ENCODE peak calls at places on chromosomes 4 and X, in four cellular contexts. Y, S, J and R are unnamed samples.

GRCh38 chrX:43644124-43644701 is 11.9 kb upstream of the MAOA start:
- DNase-seq in Y (no peak), S (no peak), J (no peak), R (no peak)

GRCh38 chr4:23942491-23942890 is 52.6 kb upstream of the PPARGC1A start:
- DNase-seq in Y (no peak), S (no peak), J (no peak), R (no peak)

GRCh38 chr4:1979477-1980196 is 29.1 kb downstream of the NELFA start:
- DNase-seq in Y (no peak), S (no peak), J (no peak), R (no peak)

GRCh38 chr4:126341927-126342326 is 1027.2 kb downstream of the FAT4 start:
- DNase-seq in Y (no peak), S (no peak), J (no peak), R (no peak)

GRCh38 chr4:4426511-4427477 is 39.9 kb downstream of the NSG1 start:
- DNase-seq in Y (peak; percentile 68), S (no peak), J (no peak), R (no peak)

GRCh38 chrX:45719751-45720501 is 519.2 kb upstream of the DIPK2B start:
- DNase-seq in Y (no peak), S (no peak), J (no peak), R (no peak)

GRCh38 chr4:53671757-53672156 is 80.5 kb upstream of the LNX1 start:
- DNase-seq in Y (no peak), S (no peak), J (no peak), R (no peak)

GRCh38 chr4:54668031-54668611 is 10.4 kb downstream of the KIT start:
- DNase-seq in Y (no peak), S (no peak), J (no peak), R (no peak)

GRCh38 chrX:47704736-47705135 is 45.8 kb upstream of the UXT start:
- DNase-seq in Y (no peak), S (no peak), J (no peak), R (no peak)

GRCh38 chrX:8815460-8816065 is 14.4 kb upstream of the FAM9A start:
- DNase-seq in Y (no peak), S (peak; percentile 45), J (peak; percentile 66), R (peak; percentile 48)

DNA sequence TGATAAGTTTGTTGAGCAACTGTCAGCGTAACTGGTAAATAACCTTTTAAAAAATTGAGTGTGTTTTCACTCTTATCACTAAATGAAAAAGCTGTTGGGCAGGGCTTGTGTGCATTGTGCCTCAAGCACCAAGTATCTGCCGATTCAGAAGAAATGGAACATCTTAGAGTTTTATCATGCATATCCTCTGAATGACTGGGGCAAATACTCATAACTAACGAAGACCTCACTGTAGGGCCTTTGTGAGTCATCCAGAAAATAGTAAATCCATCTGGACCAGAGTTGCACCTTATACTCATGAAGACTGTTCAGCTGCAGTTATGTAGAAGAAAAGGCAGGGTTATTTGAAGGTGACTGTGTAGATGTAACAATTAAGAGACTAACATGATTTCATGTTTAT is 222.1 kb downstream of the CAMK2D start:
- DNase-seq in Y (no peak), S (no peak), J (no peak), R (no peak)
- TF ChIP-seq ELF4 in Y (no peak), S (no peak), J (no peak), R (no peak)

DNA sequence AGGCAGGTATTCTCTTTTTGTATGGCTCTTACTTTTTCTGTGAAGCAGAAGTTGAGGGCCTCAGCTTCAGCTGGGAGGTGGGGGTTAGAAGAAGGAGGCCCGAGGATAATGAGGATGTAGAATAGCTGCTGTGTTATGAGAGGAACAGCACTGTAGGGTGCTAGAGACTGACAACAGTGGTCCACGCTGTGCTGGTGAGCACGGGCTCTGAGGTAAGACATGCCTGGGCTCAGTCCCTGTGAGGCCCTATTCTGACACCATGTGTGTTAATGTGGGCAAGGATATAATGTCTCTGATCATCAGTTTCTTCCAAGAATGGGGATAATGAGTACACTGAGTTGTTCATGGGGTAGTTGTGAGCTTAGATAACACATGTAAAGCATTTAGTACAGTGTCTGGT is 55.3 kb upstream of the SFRP2 start:
- DNase-seq in Y (no peak), S (no peak), J (no peak), R (no peak)
- TF ChIP-seq ELF4 in Y (no peak), S (no peak), J (no peak), R (no peak)

GRCh38 chrX:30618160-30618765 is 35.0 kb upstream of the GK start:
- DNase-seq in Y (peak; percentile 16), S (no peak), J (peak; percentile 4), R (peak; percentile 11)
- TF ChIP-seq ELF4 in Y (no peak), S (no peak), J (no peak), R (no peak)

GRCh38 chr4:181687116-181687515 is 556.1 kb upstream of the TENM3 start:
- DNase-seq in Y (no peak), S (no peak), J (no peak), R (no peak)

GRCh38 chr4:181688416-181688815 is 554.8 kb upstream of the TENM3 start:
- DNase-seq in Y (no peak), S (no peak), J (no peak), R (no peak)

GRCh38 chr4:181685911-181686310 is 557.3 kb upstream of the TENM3 start:
- DNase-seq in Y (no peak), S (no peak), J (no peak), R (no peak)

GRCh38 chr4:181690498-181690897 is 552.7 kb upstream of the TENM3 start:
- DNase-seq in Y (no peak), S (no peak), J (no peak), R (no peak)

GRCh38 chr4:181688886-181689285 is 554.3 kb upstream of the TENM3 start:
- DNase-seq in Y (no peak), S (no peak), J (no peak), R (no peak)
- TF ChIP-seq ELF4 in Y (no peak), S (no peak), J (no peak), R (no peak)

GRCh38 chr4:122739174-122739573 is 6.7 kb downstream of the BBS12 start:
- DNase-seq in Y (no peak), S (no peak), J (no peak), R (no peak)
- TF ChIP-seq ELF4 in Y (no peak), S (no peak), J (no peak), R (no peak)